ENCODE peak calls at places on chromosomes 16 and 17, in five cellular contexts. One of them, this sample, is unnamed.

GRCh38 chr16:8346291-8346690 is 244.0 kb downstream of the TMEM114 start:
- DNase-seq in uterus: no peak
- DNase-seq in CD14-positive monocyte: no peak
- DNase-seq in WTC11: no peak
- DNase-seq in HFF-Myc: no peak
- DNase-seq in this sample: no peak

GRCh38 chr17:82810644-82811430 is 29.0 kb downstream of the ZNF750 start:
- DNase-seq in WTC11: no peak
- DNase-seq in CD14-positive monocyte: no peak
- DNase-seq in uterus: no peak
- DNase-seq in HFF-Myc: no peak
- DNase-seq in this sample: no peak

GRCh38 chr17:5209396-5209795 is 17.7 kb upstream of the ZNF594 start:
- DNase-seq in WTC11: no peak
- DNase-seq in CD14-positive monocyte: no peak
- DNase-seq in HFF-Myc: no peak
- DNase-seq in uterus: no peak
- DNase-seq in this sample: no peak

GRCh38 chr17:62898239-62898864 is 67.7 kb upstream of the TANC2 start:
- DNase-seq in uterus: no peak
- DNase-seq in WTC11: no peak
- DNase-seq in HFF-Myc: no peak
- DNase-seq in CD14-positive monocyte: no peak
- DNase-seq in this sample: no peak

GRCh38 chr17:77394540-77395295 is 253.9 kb downstream of the SEC14L1 start:
- DNase-seq in uterus: no peak
- DNase-seq in CD14-positive monocyte: no peak
- DNase-seq in HFF-Myc: no peak
- DNase-seq in WTC11: no peak
- DNase-seq in this sample: no peak

GRCh38 chr16:14483819-14484385 is 146.2 kb downstream of the PARN start:
- DNase-seq in WTC11: no peak
- DNase-seq in CD14-positive monocyte: no peak
- DNase-seq in uterus: no peak
- DNase-seq in HFF-Myc: no peak
- DNase-seq in this sample: no peak

GRCh38 chr17:83126275-83126930 is 47.0 kb downstream of the METRNL start:
- DNase-seq in WTC11: no peak
- DNase-seq in uterus: no peak
- DNase-seq in CD14-positive monocyte: no peak
- DNase-seq in HFF-Myc: no peak
- DNase-seq in this sample: no peak

GRCh38 chr17:61072648-61073047 is 327.0 kb upstream of the TBX2 start:
- DNase-seq in CD14-positive monocyte: no peak
- DNase-seq in uterus: no peak
- DNase-seq in HFF-Myc: no peak
- DNase-seq in WTC11: no peak
- DNase-seq in this sample: no peak

GRCh38 chr17:16313159-16314090 is 39.8 kb downstream of the CENPV start:
- DNase-seq in HFF-Myc: no peak
- DNase-seq in CD14-positive monocyte: no peak
- DNase-seq in uterus: no peak
- DNase-seq in WTC11: no peak
- DNase-seq in this sample: no peak

GRCh38 chr16:1941162-1941923 is 1.7 kb downstream of the MSRB1 start:
- DNase-seq in CD14-positive monocyte: no peak
- DNase-seq in uterus: no peak
- DNase-seq in WTC11: peak
- DNase-seq in HFF-Myc: no peak
- DNase-seq in this sample: no peak
- TF ChIP-seq CTCF in CD14-positive monocyte: no peak
- TF ChIP-seq CTCF in uterus: no peak
- TF ChIP-seq CTCF in WTC11: no peak
- TF ChIP-seq CTCF in HFF-Myc: no peak
- TF ChIP-seq CTCF in this sample: no peak

GRCh38 chr17:20010099-20010863 is 1.1 kb downstream of the SPECC1 start:
- DNase-seq in CD14-positive monocyte: no peak
- DNase-seq in uterus: peak
- DNase-seq in HFF-Myc: no peak
- DNase-seq in WTC11: peak
- DNase-seq in this sample: no peak

GRCh38 chr17:20010886-20011402 is 1.8 kb downstream of the SPECC1 start:
- DNase-seq in uterus: no peak
- DNase-seq in HFF-Myc: no peak
- DNase-seq in WTC11: no peak
- DNase-seq in CD14-positive monocyte: no peak
- DNase-seq in this sample: no peak

GRCh38 chr17:20008242-20009051 is 712 bp upstream of the SPECC1 start:
- DNase-seq in CD14-positive monocyte: no peak
- DNase-seq in HFF-Myc: no peak
- DNase-seq in WTC11: peak
- DNase-seq in uterus: peak
- DNase-seq in this sample: peak

GRCh38 chr17:20009302-20010098 is at the start of gene SPECC1:
- DNase-seq in uterus: peak
- DNase-seq in HFF-Myc: no peak
- DNase-seq in CD14-positive monocyte: peak
- DNase-seq in WTC11: peak
- DNase-seq in this sample: peak

GRCh38 chr17:20009052-20009301 is 182 bp upstream of the SPECC1 start:
- DNase-seq in WTC11: no peak
- DNase-seq in HFF-Myc: no peak
- DNase-seq in uterus: no peak
- DNase-seq in CD14-positive monocyte: no peak
- DNase-seq in this sample: no peak
- TF ChIP-seq CTCF in WTC11: peak
- TF ChIP-seq CTCF in HFF-Myc: peak
- TF ChIP-seq CTCF in uterus: no peak
- TF ChIP-seq CTCF in CD14-positive monocyte: no peak
- TF ChIP-seq CTCF in this sample: no peak

GRCh38 chr16:85544668-85545067 is 68.5 kb upstream of the GSE1 start:
- DNase-seq in WTC11: no peak
- DNase-seq in CD14-positive monocyte: no peak
- DNase-seq in HFF-Myc: no peak
- DNase-seq in uterus: no peak
- DNase-seq in this sample: no peak

GRCh38 chr16:85545227-85545818 is 67.8 kb upstream of the GSE1 start:
- DNase-seq in HFF-Myc: no peak
- DNase-seq in CD14-positive monocyte: no peak
- DNase-seq in uterus: no peak
- DNase-seq in WTC11: no peak
- DNase-seq in this sample: no peak

GRCh38 chr16:85543998-85544397 is 69.1 kb upstream of the GSE1 start:
- DNase-seq in CD14-positive monocyte: no peak
- DNase-seq in WTC11: no peak
- DNase-seq in HFF-Myc: no peak
- DNase-seq in uterus: no peak
- DNase-seq in this sample: no peak

GRCh38 chr16:85548375-85548774 is 64.7 kb upstream of the GSE1 start:
- DNase-seq in HFF-Myc: no peak
- DNase-seq in uterus: no peak
- DNase-seq in CD14-positive monocyte: no peak
- DNase-seq in WTC11: no peak
- DNase-seq in this sample: no peak

DNA sequence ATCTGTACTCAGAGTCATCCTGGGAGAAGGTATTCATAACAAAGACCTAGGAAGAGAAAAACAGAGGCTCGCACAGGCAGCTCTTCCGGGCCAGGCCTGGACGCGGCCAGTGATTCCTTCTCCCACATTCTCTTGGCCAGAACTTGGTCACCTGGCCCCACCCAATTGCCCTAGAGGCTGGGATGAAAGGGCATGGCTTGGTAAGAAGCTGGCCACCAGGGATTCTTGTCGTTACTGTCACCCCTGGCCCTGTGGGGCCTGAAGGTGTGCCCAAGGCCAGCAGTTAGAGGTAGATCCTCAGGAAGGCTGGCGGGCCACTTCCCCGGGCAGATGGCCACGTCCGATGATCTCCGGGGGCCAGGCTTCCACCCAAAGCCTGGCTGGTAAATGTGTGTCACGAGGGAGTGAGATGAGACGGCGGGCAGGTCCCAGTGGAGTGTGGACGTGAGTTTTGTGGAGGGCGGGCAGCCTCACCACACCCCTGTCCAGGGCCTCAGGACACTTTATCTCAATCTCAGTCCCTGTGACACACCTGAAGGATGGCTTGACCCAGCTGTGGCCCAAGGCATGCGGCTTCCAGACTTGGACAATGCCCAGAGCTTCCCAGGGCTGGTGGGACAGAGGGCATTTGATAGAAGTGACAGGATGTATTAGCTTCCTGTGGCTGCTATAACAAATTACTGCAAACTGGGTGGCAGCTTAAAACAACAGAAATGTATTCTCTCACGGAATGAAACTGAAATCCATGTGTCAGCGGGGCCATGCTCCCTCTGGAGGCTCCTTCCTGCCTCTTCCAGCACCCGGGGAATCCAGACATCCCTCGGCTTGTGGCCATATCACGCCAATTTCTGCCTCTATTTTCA is 66.3 kb upstream of the GSE1 start:
- DNase-seq in WTC11: no peak
- DNase-seq in HFF-Myc: no peak
- DNase-seq in CD14-positive monocyte: no peak
- DNase-seq in uterus: no peak
- DNase-seq in this sample: no peak
- TF ChIP-seq CTCF in WTC11: no peak
- TF ChIP-seq CTCF in HFF-Myc: peak
- TF ChIP-seq CTCF in CD14-positive monocyte: no peak
- TF ChIP-seq CTCF in uterus: no peak
- TF ChIP-seq CTCF in this sample: no peak

GRCh38 chr16:15564619-15565339 is 78.2 kb downstream of the MARF1 start:
- DNase-seq in HFF-Myc: no peak
- DNase-seq in WTC11: no peak
- DNase-seq in uterus: no peak
- DNase-seq in CD14-positive monocyte: no peak
- DNase-seq in this sample: no peak
- TF ChIP-seq CTCF in HFF-Myc: no peak
- TF ChIP-seq CTCF in WTC11: no peak
- TF ChIP-seq CTCF in uterus: no peak
- TF ChIP-seq CTCF in CD14-positive monocyte: no peak
- TF ChIP-seq CTCF in this sample: no peak

DNA sequence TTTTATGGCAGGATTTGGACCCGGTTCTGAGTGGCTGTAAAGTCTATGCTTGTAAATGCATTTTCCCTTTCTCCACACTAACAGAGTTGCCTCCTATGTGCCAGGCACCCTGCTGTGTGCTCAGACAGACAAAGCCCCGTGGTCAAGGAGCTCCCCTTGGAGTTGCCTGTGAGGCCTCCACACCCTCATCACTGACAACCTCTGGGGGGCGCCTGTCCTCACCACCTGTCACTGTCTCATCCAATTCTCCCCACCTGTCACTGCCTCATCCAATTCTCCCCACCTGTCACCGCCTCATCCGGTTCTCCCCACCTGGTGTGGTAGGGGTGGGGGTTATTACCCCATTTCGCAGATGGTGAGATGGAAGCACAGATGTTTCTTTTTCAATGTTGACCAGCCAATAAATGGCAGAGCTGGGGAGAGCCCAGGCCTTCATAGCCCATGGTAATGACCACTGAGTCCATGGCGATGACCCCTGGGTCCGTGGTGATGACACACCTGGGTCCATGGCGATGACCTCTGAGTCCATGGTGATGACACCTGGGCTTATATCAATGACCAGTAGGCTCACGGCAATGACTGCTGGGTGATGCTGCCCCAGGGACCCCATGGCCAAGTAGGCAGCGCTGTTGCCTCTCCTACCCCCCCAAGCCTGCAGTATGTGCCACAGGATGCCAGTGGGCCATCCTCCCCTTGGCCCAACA is 150.1 kb downstream of the IRF8 start:
- DNase-seq in uterus: no peak
- DNase-seq in HFF-Myc: no peak
- DNase-seq in WTC11: peak
- DNase-seq in CD14-positive monocyte: no peak
- DNase-seq in this sample: no peak
- TF ChIP-seq CTCF in uterus: no peak
- TF ChIP-seq CTCF in HFF-Myc: no peak
- TF ChIP-seq CTCF in WTC11: peak
- TF ChIP-seq CTCF in CD14-positive monocyte: no peak
- TF ChIP-seq CTCF in this sample: no peak

GRCh38 chr16:49537924-49538455 is 164.4 kb downstream of the C16orf78 start:
- DNase-seq in uterus: no peak
- DNase-seq in CD14-positive monocyte: no peak
- DNase-seq in HFF-Myc: no peak
- DNase-seq in WTC11: no peak
- DNase-seq in this sample: no peak
- TF ChIP-seq CTCF in uterus: no peak
- TF ChIP-seq CTCF in CD14-positive monocyte: no peak
- TF ChIP-seq CTCF in HFF-Myc: no peak
- TF ChIP-seq CTCF in WTC11: no peak
- TF ChIP-seq CTCF in this sample: no peak

GRCh38 chr17:37643118-37643766 is at the start of gene DDX52:
- DNase-seq in uterus: peak
- DNase-seq in CD14-positive monocyte: peak
- DNase-seq in WTC11: peak
- DNase-seq in HFF-Myc: peak
- DNase-seq in this sample: peak
- TF ChIP-seq CTCF in uterus: no peak
- TF ChIP-seq CTCF in CD14-positive monocyte: no peak
- TF ChIP-seq CTCF in WTC11: no peak
- TF ChIP-seq CTCF in HFF-Myc: no peak
- TF ChIP-seq CTCF in this sample: no peak

DNA sequence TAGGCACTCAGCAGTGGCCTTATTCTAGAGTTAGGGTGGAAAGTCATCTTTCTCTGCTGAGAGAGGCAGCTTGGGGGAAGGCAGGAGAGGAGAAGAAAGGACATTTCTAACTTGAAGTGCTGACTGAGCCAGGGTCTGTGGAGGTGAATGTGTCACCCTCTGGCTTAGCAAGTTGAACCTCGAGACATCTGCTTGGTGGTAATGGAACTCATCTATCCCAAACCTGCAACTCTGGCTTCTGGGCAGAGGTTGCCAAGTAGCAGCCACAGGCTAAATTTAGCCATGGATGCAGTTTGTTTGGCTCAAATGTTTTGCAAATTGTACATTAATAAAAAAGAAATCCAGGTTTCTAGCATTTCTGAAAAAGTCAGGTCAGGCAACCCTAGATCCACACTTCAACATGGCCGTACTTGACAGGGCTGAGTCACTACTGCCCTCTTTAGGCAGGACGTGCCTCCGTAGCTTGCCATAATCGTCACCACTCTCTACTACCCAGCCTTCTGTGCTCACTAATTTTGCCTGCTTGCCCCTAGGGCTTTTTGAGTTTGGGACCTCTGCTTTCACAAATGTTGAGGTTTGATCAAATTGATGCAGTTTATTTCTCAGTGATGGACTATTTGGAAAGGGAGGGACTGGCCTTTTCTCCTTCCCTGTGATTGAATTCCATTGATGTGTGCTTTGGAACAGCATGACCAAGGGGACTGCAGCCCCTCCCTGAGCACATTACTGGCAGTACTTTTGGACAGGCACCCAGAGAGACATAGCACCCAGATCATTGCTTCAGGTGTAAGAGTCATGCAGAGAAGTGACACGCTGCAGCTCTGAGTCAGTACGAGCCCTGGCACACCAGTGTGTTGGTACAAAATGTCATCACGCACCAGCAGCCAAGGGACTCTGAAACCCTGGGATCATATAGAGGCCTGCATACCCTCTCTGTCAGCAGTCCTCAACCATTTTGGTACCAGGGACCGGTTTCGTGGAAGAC is 5.2 kb downstream of the CDH13 start:
- DNase-seq in HFF-Myc: no peak
- DNase-seq in uterus: no peak
- DNase-seq in WTC11: peak
- DNase-seq in CD14-positive monocyte: no peak
- DNase-seq in this sample: no peak
- TF ChIP-seq CTCF in HFF-Myc: peak
- TF ChIP-seq CTCF in uterus: no peak
- TF ChIP-seq CTCF in WTC11: no peak
- TF ChIP-seq CTCF in CD14-positive monocyte: no peak
- TF ChIP-seq CTCF in this sample: no peak